ENCODE peak calls at places on chromosomes 3 and 15, in nine cellular contexts. J, C, R, I, S, T, A, B and Z are unnamed samples.

GRCh38 chr3:94049267-94049666 is 13.4 kb downstream of the DHFR2 start:
- DNase-seq in I (no peak), S (no peak), J (no peak), A (no peak), R (no peak), B (no peak), C (no peak), T (no peak), Z (no peak)

GRCh38 chr3:62600033-62600432 is 226.7 kb upstream of the FEZF2 start:
- DNase-seq in I (no peak), C (no peak), A (no peak), B (no peak), T (no peak), S (no peak), J (no peak), R (no peak), Z (no peak)

GRCh38 chr15:45393851-45394250 is 15.5 kb upstream of the GATM start:
- DNase-seq in R (no peak), J (no peak), C (no peak), T (peak; percentile 13), B (no peak), I (no peak), A (no peak), S (no peak), Z (peak; percentile 69)

GRCh38 chr15:40333922-40334492 is 6.7 kb downstream of the CCDC9B start:
- DNase-seq in J (no peak), I (peak; percentile 80), C (peak; percentile 82), B (peak; percentile 44), T (peak; percentile 9), A (peak; percentile 82), R (peak; percentile 85), S (peak; percentile 49), Z (no peak)

GRCh38 chr3:56976666-56977560 is 83.6 kb upstream of the SPATA12 start:
- DNase-seq in A (no peak), T (no peak), R (no peak), I (no peak), C (no peak), J (no peak), S (no peak), B (no peak), Z (no peak)

GRCh38 chr3:146077181-146077580 is 83.8 kb downstream of the PLOD2 start:
- DNase-seq in C (no peak), A (no peak), I (no peak), R (no peak), J (no peak), T (no peak), B (no peak), S (no peak), Z (no peak)

GRCh38 chr15:28913171-28913765 is 27.5 kb downstream of the APBA2 start:
- DNase-seq in C (no peak), T (no peak), A (peak; percentile 48), I (no peak), B (no peak), J (no peak), R (no peak), S (no peak), Z (peak; percentile 54)

GRCh38 chr3:186929186-186929585 is 1.1 kb upstream of the ST6GAL1 start:
- DNase-seq in A (no peak), S (no peak), T (no peak), C (no peak), J (peak; percentile 30), B (no peak), R (no peak), I (no peak), Z (no peak)

GRCh38 chr15:64146885-64147681 is 4.4 kb upstream of the SNX22 start:
- DNase-seq in B (peak; percentile 68), J (no peak), A (no peak), R (no peak), C (no peak), T (no peak), S (no peak), I (no peak), Z (peak; percentile 58)

GRCh38 chr3:150602426-150603089 is 563 bp upstream of the SELENOT start:
- DNase-seq in R (no peak), A (no peak), J (no peak), C (no peak), T (no peak), S (no peak), I (no peak), B (no peak), Z (no peak)

GRCh38 chr3:150603090-150603887 is at the start of gene SELENOT:
- DNase-seq in C (peak; percentile 98), J (peak; percentile 96), B (peak; percentile 99), R (peak; percentile 94), A (peak; percentile 97), I (peak; percentile 94), T (peak; percentile 95), S (peak; percentile 94), Z (peak; percentile 98)

GRCh38 chr3:150603888-150604319 is 783 bp downstream of the SELENOT start:
- DNase-seq in C (no peak), T (no peak), A (no peak), I (no peak), S (no peak), J (no peak), R (no peak), B (no peak), Z (peak; percentile 77)

GRCh38 chr3:150607267-150608065 is 4.3 kb downstream of the SELENOT start:
- DNase-seq in A (no peak), S (no peak), T (no peak), I (no peak), R (no peak), B (no peak), J (no peak), C (no peak), Z (peak; percentile 63)

GRCh38 chr3:150605998-150606641 is 3.0 kb downstream of the SELENOT start:
- DNase-seq in C (no peak), A (no peak), R (no peak), J (no peak), I (no peak), T (peak; percentile 27), S (no peak), B (no peak), Z (no peak)
- H3K4me1 ChIP-seq in C (peaks cover 55% of the 10 kb centered on the region), A (peaks cover 53% of the 10 kb centered on the region), R (peaks cover 72% of the 10 kb centered on the region), J (peaks cover 2% of the 10 kb centered on the region), I (peaks cover 64% of the 10 kb centered on the region), T (peaks cover 56% of the 10 kb centered on the region), S (peaks cover 65% of the 10 kb centered on the region), B (peaks cover 52% of the 10 kb centered on the region), Z (peaks cover 6% of the 10 kb centered on the region)

GRCh38 chr3:15860014-15860934 is 62.5 kb upstream of the ANKRD28 start:
- DNase-seq in A (peak; percentile 66), B (peak; percentile 59), J (peak; percentile 55), T (peak; percentile 36), I (no peak), R (no peak), S (no peak), C (peak; percentile 49), Z (peak; percentile 89)

GRCh38 chr3:15858547-15859506 is 61.0 kb upstream of the ANKRD28 start:
- DNase-seq in A (peak; percentile 87), S (peak; percentile 59), T (peak; percentile 91), R (peak; percentile 10), C (peak; percentile 74), B (peak; percentile 92), I (peak; percentile 23), J (peak; percentile 44), Z (peak; percentile 89)

GRCh38 chr3:15861163-15861562 is 63.4 kb upstream of the ANKRD28 start:
- DNase-seq in T (no peak), A (no peak), B (no peak), J (no peak), S (no peak), I (no peak), C (no peak), R (no peak), Z (no peak)

DNA sequence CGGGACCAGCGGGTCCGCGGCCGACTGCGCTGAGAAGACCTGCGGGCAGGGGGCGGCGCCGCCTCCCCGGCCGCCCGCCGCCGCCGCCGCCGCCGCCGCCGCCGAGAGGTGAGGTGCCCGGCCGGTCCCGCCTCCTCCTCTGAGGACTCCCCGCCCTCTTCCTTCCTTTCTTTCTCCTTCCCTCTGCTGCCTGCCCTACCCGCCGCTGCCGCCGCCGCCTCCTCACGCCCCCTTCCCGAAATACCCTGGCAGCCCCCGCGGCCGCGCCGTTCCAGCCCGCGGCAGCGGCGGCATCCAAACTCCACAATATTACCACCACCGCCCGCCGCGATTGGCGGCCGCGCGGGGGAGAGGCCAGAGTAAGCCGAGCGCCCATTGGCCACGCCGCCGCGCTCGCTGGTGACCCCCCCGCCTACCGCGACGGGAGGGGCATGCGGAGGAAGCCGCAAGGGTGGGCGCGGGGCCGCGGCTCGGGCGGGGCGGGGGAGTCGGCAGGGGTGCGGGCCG is 61.8 kb upstream of the ANKRD28 start:
- DNase-seq in B (peak; percentile 97), I (peak; percentile 83), R (peak; percentile 81), J (peak; percentile 89), S (peak; percentile 89), T (peak; percentile 91), A (peak; percentile 92), C (peak; percentile 94), Z (peak; percentile 93)
- H3K4me3 ChIP-seq in B (peak overlapping the region; percentile 89), I (peak overlapping the region; percentile 86), R (peak overlapping the region; percentile 93), J (peak overlapping the region; percentile 80), S (peak overlapping the region; percentile 91), T (peak overlapping the region; percentile 96), A (peak overlapping the region; percentile 92), C (peak overlapping the region; percentile 98), Z (peak overlapping the region; percentile 76)

DNA sequence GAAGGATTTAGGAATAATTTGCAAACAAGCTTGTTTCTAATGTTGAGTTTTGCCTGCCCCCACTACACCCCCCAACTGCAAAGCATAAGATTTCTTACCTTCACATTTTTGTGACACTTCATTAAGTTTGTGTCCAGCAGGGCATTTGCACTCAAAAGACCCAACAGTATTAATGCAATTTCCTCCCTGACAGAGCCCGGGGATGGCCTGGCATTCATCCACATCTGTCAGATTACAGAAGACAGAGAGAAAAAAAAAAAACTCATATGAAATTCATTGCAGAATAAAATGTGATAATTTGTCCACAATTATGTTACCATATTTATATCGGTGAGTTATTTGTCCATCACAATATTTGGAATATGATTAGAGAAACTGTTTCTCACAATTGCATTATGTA is 111.5 kb downstream of the FBN1 start:
- DNase-seq in R (no peak), S (no peak), T (no peak), I (no peak), C (no peak), A (no peak), J (no peak), B (no peak), Z (no peak)
- TF ChIP-seq CTCF in R (no peak), S (no peak), T (no peak), I (no peak), C (no peak), A (no peak), J (no peak), B (no peak), Z (no peak)

GRCh38 chr3:13016726-13017255 is 56.4 kb downstream of the IQSEC1 start:
- DNase-seq in T (no peak), I (no peak), R (no peak), C (no peak), A (no peak), B (no peak), J (no peak), S (no peak), Z (no peak)

GRCh38 chr3:13014755-13015285 is 58.4 kb downstream of the IQSEC1 start:
- DNase-seq in I (no peak), R (no peak), C (no peak), A (no peak), T (no peak), J (no peak), S (no peak), B (no peak), Z (no peak)

GRCh38 chr3:13017361-13018038 is 55.7 kb downstream of the IQSEC1 start:
- DNase-seq in J (no peak), A (no peak), T (no peak), I (no peak), B (no peak), C (no peak), R (no peak), S (no peak), Z (no peak)

GRCh38 chr3:13015286-13016082 is 57.7 kb downstream of the IQSEC1 start:
- DNase-seq in I (no peak), S (peak; percentile 86), R (peak; percentile 42), A (peak; percentile 81), C (peak; percentile 72), B (peak; percentile 88), J (no peak), T (peak; percentile 85), Z (no peak)

GRCh38 chr3:13016083-13016725 is 57.0 kb downstream of the IQSEC1 start:
- DNase-seq in I (peak; percentile 76), J (no peak), C (peak; percentile 79), A (peak; percentile 81), R (peak; percentile 76), S (peak; percentile 94), B (no peak), T (peak; percentile 92), Z (peak; percentile 67)
- H3K4me1 ChIP-seq in I (peaks cover 58% of the 10 kb centered on the region), J (peaks cover 5% of the 10 kb centered on the region), C (peaks cover 21% of the 10 kb centered on the region), A (peaks cover 40% of the 10 kb centered on the region), R (peaks cover 62% of the 10 kb centered on the region), S (peaks cover 81% of the 10 kb centered on the region), B (peaks cover 78% of the 10 kb centered on the region), T (peaks cover 99% of the 10 kb centered on the region), Z (peaks cover 13% of the 10 kb centered on the region)